ENCODE peak calls at places on chromosomes 11 and 22, in seven cellular contexts. D is IMR-90, I is H1, O is mesendoderm, L is H9, A is neuronal stem cell, E is mesenchymal stem cell. G is an unnamed sample.

GRCh38 chr11:21622995-21623394 is 569.9 kb upstream of the ANO5 start:
- DNase-seq in L (no peak), D (no peak), O (no peak), E (no peak), A (no peak), I (no peak), G (no peak)

GRCh38 chr22:47221840-47222615 is 459.6 kb downstream of the TBC1D22A start:
- DNase-seq in O (no peak), I (peak), L (peak), E (no peak), D (no peak), A (no peak), G (no peak)

GRCh38 chr11:2930705-2931415 is 1.6 kb upstream of the PHLDA2 start:
- DNase-seq in D (peak), A (peak), E (peak), I (peak), L (peak), O (peak), G (peak)

GRCh38 chr11:32087602-32088001 is 3.3 kb upstream of the RCN1 start:
- DNase-seq in I (no peak), O (no peak), A (no peak), D (peak), E (peak), L (no peak), G (no peak)

GRCh38 chr11:10302744-10303557 is 1.9 kb upstream of the ADM start:
- DNase-seq in I (peak), O (peak), A (peak), L (peak), E (peak), D (peak), G (peak)

GRCh38 chr22:26554956-26555355 is 35.0 kb downstream of the TPST2 start:
- DNase-seq in I (no peak), D (no peak), L (peak), E (no peak), O (peak), A (no peak), G (no peak)

GRCh38 chr11:96293583-96293982 is 49.4 kb downstream of the MAML2 start:
- DNase-seq in O (no peak), L (no peak), A (no peak), I (no peak), E (no peak), D (no peak), G (no peak)

GRCh38 chr22:24994070-24994763 is 41.7 kb downstream of the KIAA1671 start:
- DNase-seq in I (no peak), L (peak), E (peak), D (no peak), A (no peak), O (peak), G (peak)

GRCh38 chr11:134581121-134581626 is 169.1 kb upstream of the B3GAT1 start:
- DNase-seq in O (no peak), A (no peak), I (peak), D (no peak), E (no peak), L (no peak), G (no peak)

GRCh38 chr22:36374603-36375024 is 13.2 kb downstream of the MYH9 start:
- DNase-seq in O (peak), E (peak), I (no peak), L (no peak), A (no peak), D (peak), G (peak)

GRCh38 chr11:134063096-134063495 is 5.8 kb upstream of the JAM3 start:
- DNase-seq in O (no peak), I (peak), A (no peak), D (no peak), L (no peak), E (no peak), G (no peak)

GRCh38 chr11:11292839-11293238 is 60.2 kb downstream of the CSNK2A3 start:
- DNase-seq in L (no peak), D (no peak), E (no peak), O (no peak), I (no peak), A (no peak), G (no peak)

DNA sequence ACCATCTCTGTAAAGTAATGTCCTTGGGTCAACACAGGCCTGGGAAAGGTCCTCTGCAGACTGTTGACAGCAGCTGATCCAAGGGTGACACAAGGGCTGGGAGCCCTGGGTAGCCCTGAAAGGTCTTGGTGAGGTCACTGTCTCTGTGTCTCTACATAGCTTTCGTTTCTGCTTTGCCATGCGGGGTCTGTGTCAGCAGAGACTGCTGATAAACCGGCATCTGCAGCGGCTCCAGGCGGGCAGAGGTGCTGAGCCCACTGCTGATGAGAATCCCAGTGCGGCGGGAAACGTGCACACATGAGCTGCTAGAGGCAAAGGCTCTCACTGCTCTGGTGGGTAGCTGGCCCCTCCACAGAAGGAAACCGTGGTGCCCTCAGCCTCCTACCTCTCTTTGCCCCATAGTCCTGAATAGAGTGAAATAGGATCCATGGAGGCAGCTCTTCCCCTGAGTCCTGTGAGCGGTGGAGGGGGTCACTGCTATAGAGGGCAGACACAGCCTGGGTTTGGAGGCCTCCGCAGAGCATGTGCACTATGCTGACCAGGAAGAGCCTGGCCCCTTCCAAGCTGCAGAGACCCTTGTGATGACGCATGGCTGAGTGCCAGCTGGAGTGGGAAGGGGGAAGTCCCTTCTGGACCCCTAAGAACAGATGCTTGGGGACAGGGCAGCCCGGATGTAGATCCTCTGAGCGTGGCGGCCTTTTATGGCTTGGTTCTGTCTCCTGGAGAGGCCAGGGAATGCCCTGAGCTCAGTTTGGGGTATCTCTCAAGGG is 17.8 kb upstream of the ST3GAL4 start:
- DNase-seq in I (no peak), L (no peak), E (no peak), O (no peak), D (no peak), A (no peak), G (no peak)
- H3K27ac ChIP-seq in I (no peak), L (no peak), E (no peak), O (no peak), D (no peak), A (no peak), G (no peak)

DNA sequence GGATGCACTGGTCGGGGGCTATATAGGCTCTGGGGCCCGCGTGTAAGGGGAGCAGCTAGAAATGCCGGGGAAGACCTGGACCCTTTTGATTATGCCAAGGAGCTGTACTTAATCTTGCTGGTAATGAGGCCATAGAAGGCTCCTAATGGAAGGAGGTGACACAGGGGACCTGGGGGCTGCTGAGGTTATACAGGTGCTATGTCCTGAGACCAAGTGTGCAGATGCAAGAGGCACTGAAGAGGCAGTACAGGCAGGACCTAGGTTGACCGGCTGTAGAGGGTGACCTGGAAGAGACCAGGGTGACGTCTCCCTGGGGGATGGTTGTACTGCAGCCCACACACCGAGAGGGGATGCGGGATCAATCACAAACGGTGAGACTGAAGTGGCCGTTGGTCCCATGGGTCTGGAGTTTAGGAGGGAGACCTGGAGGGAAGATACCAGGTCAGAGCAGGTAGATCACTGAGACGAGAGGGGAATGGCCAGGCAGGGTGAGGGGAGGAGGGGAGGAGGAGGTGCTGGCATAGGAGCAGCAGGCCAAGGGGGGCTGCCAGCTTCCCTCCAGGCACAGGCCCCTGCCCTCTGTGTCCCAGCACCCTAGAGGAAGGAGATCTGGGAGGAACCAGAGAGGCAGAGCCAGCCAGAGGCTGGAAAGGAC is 6.9 kb downstream of the MAPK8IP2 start:
- DNase-seq in I (no peak), A (no peak), D (no peak), E (no peak), L (no peak), O (no peak), G (no peak)
- H4K8ac ChIP-seq in I (peak), A (no peak), D (no peak), E (no peak), L (no peak), O (no peak), G (no peak)

GRCh38 chr22:44544523-44545433 is 46.7 kb upstream of the RTL6 start:
- DNase-seq in L (no peak), A (no peak), E (no peak), D (no peak), I (no peak), O (no peak), G (no peak)

GRCh38 chr22:44547371-44547770 is 49.3 kb upstream of the RTL6 start:
- DNase-seq in D (no peak), E (no peak), L (no peak), A (no peak), O (no peak), I (no peak), G (no peak)

GRCh38 chr22:44549021-44549420 is 51.0 kb upstream of the RTL6 start:
- DNase-seq in I (no peak), A (no peak), L (no peak), O (peak), E (no peak), D (no peak), G (no peak)

GRCh38 chr22:44545773-44546172 is 47.7 kb upstream of the RTL6 start:
- DNase-seq in O (no peak), A (no peak), D (no peak), I (no peak), L (no peak), E (no peak), G (no peak)

DNA sequence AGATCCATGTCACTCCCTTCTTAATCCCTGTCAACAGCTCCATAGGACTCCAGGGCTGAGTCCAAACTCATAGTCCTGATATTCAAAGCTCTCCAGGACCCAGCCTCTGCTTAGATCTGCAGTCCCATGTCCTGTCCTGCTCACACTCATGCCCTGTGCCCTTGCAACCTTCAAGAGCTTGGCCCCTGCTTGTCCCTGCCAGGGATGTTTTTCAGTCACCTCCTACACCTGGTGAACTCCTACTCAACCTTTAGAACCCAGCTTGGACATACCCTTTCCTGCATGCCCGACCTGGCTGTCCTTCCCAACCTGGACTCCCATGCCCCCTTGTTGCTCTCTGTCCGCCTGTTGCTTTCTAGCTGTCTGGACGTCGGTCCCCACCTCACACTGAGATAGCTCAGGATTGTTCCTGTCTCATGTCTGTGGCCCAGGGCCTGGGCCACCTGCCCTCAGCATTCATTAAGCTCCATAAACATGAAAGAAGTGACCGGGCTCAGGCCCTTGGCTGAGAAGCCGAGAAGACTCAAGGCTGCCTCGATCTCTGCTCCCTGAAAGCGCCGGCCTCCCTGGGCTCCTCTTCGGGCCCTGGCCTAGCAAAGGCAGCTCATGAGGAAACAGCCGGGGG is 48.8 kb upstream of the RTL6 start:
- DNase-seq in I (no peak), A (no peak), O (no peak), D (no peak), E (no peak), L (no peak), G (no peak)
- H2BK5ac ChIP-seq in I (peak), A (no peak), O (no peak), D (no peak), E (no peak), L (no peak), G (no peak)

GRCh38 chr11:893008-893654 is 17.5 kb downstream of the CHID1 start:
- DNase-seq in D (no peak), O (no peak), A (no peak), L (no peak), E (no peak), I (no peak), G (no peak)
- H3K27ac ChIP-seq in D (no peak), O (no peak), A (no peak), L (no peak), E (no peak), I (no peak), G (no peak)

DNA sequence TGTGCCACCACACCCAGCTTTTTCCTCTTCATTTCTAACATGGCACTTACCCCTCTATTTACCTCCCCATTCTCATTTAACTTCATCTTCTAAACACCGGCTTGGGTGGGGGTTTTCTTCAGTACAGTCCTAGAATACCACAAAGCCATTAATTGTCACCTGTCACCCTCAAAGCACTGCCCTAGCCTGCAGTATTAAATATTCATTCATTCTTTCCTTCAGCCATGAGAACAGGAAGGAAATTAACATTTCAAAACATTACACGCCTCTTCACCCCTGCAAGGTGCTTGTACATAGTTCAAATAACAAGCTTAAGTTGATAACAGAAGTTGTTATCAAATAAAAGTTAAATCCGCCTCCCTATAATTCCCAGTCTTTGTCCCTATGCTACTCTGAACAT is 10.7 kb upstream of the VPS37C start:
- DNase-seq in L (no peak), E (no peak), A (no peak), O (no peak), I (no peak), D (no peak), G (no peak)
- H4K8ac ChIP-seq in L (no peak), E (no peak), A (no peak), O (no peak), I (no peak), D (no peak), G (no peak)

GRCh38 chr22:29134448-29134847 is 61.6 kb downstream of the KREMEN1 start:
- DNase-seq in L (no peak), I (no peak), D (no peak), A (no peak), E (no peak), O (no peak), G (no peak)

GRCh38 chr22:29139965-29140782 is 65.5 kb upstream of the EMID1 start:
- DNase-seq in D (peak), I (no peak), E (peak), L (no peak), O (no peak), A (no peak), G (no peak)

GRCh38 chr22:29138556-29138955 is 65.7 kb downstream of the KREMEN1 start:
- DNase-seq in E (no peak), O (no peak), D (no peak), L (no peak), I (no peak), A (no peak), G (no peak)

GRCh38 chr22:29133603-29134133 is 60.8 kb downstream of the KREMEN1 start:
- DNase-seq in E (no peak), L (no peak), O (no peak), D (no peak), A (no peak), I (no peak), G (no peak)

DNA sequence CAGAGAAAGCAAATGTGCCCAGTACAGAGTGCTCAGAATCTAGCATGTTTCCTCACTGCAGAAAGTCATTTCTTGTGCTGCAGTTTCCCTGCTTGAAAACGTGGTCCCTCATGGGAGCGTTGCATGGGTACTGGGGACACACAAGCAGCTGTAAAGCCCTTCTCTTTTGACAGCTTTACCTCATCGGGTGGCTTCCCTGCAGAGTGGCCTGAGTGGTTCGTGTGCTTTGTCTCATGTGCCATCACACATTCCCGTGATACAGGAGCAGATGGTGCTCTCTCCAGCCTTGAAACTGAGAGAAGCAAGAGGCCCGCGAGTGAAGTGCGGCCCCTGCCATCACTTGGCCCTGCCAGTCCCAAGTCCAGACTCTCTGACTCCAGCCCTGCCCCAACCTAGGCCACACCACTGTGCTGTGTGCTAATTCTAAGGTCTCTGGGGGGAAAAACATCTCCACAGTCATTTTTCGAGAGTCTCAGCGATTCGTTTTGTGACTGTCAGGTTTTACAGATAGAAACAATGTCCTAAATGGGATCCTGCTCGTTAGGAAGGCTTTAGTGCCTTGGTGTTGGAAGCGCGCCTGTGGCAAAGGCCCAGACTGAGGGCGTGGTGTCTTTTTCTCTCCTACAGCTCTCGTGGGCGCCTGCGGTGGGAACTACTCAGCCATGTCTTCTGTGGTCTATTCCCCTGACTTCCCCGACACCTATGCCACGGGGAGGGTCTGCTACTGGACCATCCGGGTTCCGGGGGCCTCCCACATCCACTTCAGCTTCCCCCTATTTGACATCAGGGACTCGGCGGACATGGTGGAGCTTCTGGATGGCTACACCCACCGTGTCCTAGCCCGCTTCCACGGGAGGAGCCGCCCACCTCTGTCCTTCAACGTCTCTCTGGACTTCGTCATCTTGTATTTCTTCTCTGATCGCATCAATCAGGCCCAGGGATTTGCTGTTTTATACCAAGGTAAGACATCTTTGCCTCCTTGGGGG is 64.2 kb downstream of the KREMEN1 start:
- DNase-seq in I (no peak), E (no peak), D (no peak), O (no peak), L (no peak), A (no peak), G (no peak)
- H2BK5ac ChIP-seq in I (no peak), E (no peak), D (no peak), O (no peak), L (no peak), A (no peak), G (no peak)

DNA sequence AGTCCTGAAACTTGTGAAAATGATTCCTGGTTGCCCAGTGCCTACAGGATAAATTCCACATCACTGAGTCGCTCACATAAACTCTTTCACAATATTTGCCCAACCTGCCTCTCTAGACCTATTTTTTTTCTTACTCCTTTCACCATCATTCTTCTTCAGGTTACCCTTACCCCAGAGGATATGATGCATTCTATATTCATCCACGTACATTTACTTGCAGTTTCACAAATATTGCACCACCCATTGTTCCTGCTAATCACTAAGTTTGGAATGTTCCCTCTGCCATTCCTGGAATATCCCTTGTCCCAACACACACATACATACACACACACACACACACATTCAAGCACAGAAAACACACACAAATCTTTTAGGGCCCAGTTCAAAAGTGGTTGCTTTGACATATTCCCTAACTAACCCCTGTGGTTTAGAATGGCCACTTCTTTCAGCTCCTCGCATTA is 379.5 kb downstream of the ETS1 start:
- DNase-seq in E (peak), D (peak), A (no peak), L (no peak), O (no peak), I (no peak), G (peak)
- H3K27ac ChIP-seq in E (peak), D (peak), A (no peak), L (no peak), O (no peak), I (no peak), G (peak)

GRCh38 chr11:74366576-74366975 is 31.7 kb downstream of the PGM2L1 start:
- DNase-seq in E (peak), D (peak), L (no peak), O (peak), I (no peak), A (peak), G (no peak)
- H4K8ac ChIP-seq in E (no peak), D (no peak), L (no peak), O (no peak), I (no peak), A (no peak), G (no peak)

GRCh38 chr22:44707178-44707577 is 5.2 kb downstream of the PRR5 start:
- DNase-seq in I (no peak), L (no peak), D (no peak), A (no peak), E (no peak), O (no peak), G (no peak)
- H2BK5ac ChIP-seq in I (no peak), L (no peak), D (no peak), A (peak), E (no peak), O (no peak), G (no peak)